ENCODE peak calls at places on chromosomes 2 and 18, in five cellular contexts. I is RCC 7860, K is NCI-H460, E is glomerular endothelial cell, O is OCI-M1. R is an unnamed sample.

GRCh38 chr2:143607446-143608110 is 478.4 kb downstream of the ARHGAP15 start:
- DNase-seq in I (no peak), O (no peak), K (no peak), E (no peak), R (no peak)

GRCh38 chr18:61470111-61470673 is 137.0 kb downstream of the CDH20 start:
- DNase-seq in I (no peak), O (no peak), E (no peak), K (no peak), R (no peak)

GRCh38 chr2:176554107-176555048 is 285.1 kb downstream of the MTX2 start:
- DNase-seq in O (peak), I (peak), E (peak), K (peak), R (peak)

GRCh38 chr18:49185636-49186035 is 234.9 kb upstream of the SMAD7 start:
- DNase-seq in I (no peak), O (no peak), E (no peak), K (no peak), R (peak)

GRCh38 chr18:6054443-6054842 is 159.1 kb upstream of the TMEM200C start:
- DNase-seq in I (peak), O (no peak), K (no peak), E (no peak), R (no peak)

GRCh38 chr2:2562867-2563266 is 231.8 kb upstream of the MYT1L start:
- DNase-seq in E (no peak), K (no peak), I (no peak), O (no peak), R (no peak)

GRCh38 chr2:153101187-153101586 is 377.4 kb downstream of the RPRM start:
- DNase-seq in I (peak), E (no peak), K (no peak), O (peak), R (no peak)

GRCh38 chr2:113890253-113891235 is 655 bp downstream of the ACTR3 start:
- DNase-seq in I (peak), O (peak), E (peak), K (peak), R (peak)

GRCh38 chr2:190340369-190340768 is 3.0 kb upstream of the INPP1 start:
- DNase-seq in I (no peak), K (peak), O (peak), E (no peak), R (peak)

GRCh38 chr2:231464576-231465540 is 574 bp upstream of the NCL start:
- DNase-seq in I (no peak), K (no peak), O (peak), E (no peak), R (peak)

GRCh38 chr2:763766-764525 is 86.7 kb upstream of the TMEM18 start:
- DNase-seq in I (no peak), K (no peak), E (no peak), O (no peak), R (no peak)

GRCh38 chr18:9403795-9404564 is 69.4 kb downstream of the TWSG1 start:
- DNase-seq in I (no peak), O (peak), K (no peak), E (no peak), R (no peak)

GRCh38 chr2:209125291-209125690 is 298.6 kb upstream of the MAP2 start:
- DNase-seq in I (no peak), E (no peak), O (no peak), K (no peak), R (no peak)

GRCh38 chr2:3769766-3770165 is 66.4 kb downstream of the DCDC2C start:
- DNase-seq in E (no peak), O (no peak), K (no peak), I (no peak), R (no peak)

GRCh38 chr2:237729681-237730475 is 68.7 kb upstream of the RBM44 start:
- DNase-seq in I (no peak), K (no peak), E (no peak), O (no peak), R (no peak)

GRCh38 chr2:66925128-66925527 is 472.0 kb upstream of the ETAA1 start:
- DNase-seq in O (no peak), E (no peak), I (peak), K (no peak), R (no peak)

GRCh38 chr2:240983361-240983995 is 14.9 kb upstream of the SNED1 start:
- DNase-seq in K (peak), O (no peak), I (no peak), E (no peak), R (peak)

GRCh38 chr18:78304199-78304826 is 675.3 kb upstream of the SALL3 start:
- DNase-seq in E (no peak), K (no peak), O (no peak), I (no peak), R (no peak)

GRCh38 chr2:168247341-168248305 is at the start of gene STK39:
- DNase-seq in E (peak), K (peak), O (peak), I (peak), R (peak)

GRCh38 chr2:75041791-75042231 is 83.4 kb downstream of the POLE4 start:
- DNase-seq in O (no peak), I (no peak), K (no peak), E (no peak), R (peak)

GRCh38 chr2:237868631-237869356 is 9.4 kb downstream of the RAMP1 start:
- DNase-seq in E (no peak), O (peak), K (no peak), I (no peak), R (no peak)

GRCh38 chr18:43936176-43936575 is 658.9 kb upstream of the SYT4 start:
- DNase-seq in E (no peak), I (no peak), K (no peak), O (no peak), R (no peak)

GRCh38 chr2:152743004-152743403 is 24.6 kb downstream of the ARL6IP6 start:
- DNase-seq in I (no peak), K (peak), E (no peak), O (no peak), R (no peak)

GRCh38 chr2:9408641-9409151 is 14.6 kb downstream of the ITGB1BP1 start:
- DNase-seq in K (no peak), E (no peak), O (no peak), I (no peak), R (peak)

GRCh38 chr2:26636935-26637334 is 4.2 kb downstream of the CIB4 start:
- DNase-seq in O (no peak), I (no peak), E (no peak), K (no peak), R (no peak)

GRCh38 chr2:43460611-43461396 is 135.0 kb downstream of the THADA start:
- DNase-seq in K (no peak), E (no peak), O (no peak), I (no peak), R (no peak)

GRCh38 chr2:130827502-130828251 is 9.0 kb upstream of the ARHGEF4 start:
- DNase-seq in O (no peak), I (peak), E (no peak), K (no peak), R (no peak)

GRCh38 chr2:147356157-147356556 is 488.7 kb upstream of the ACVR2A start:
- DNase-seq in E (no peak), K (no peak), I (no peak), O (no peak), R (no peak)

GRCh38 chr2:179443175-179443574 is 178.5 kb upstream of the SESTD1 start:
- DNase-seq in K (no peak), E (no peak), I (no peak), O (no peak), R (no peak)

GRCh38 chr18:42413870-42414269 is 458.8 kb downstream of the PIK3C3 start:
- DNase-seq in E (no peak), I (peak), K (peak), O (no peak), R (no peak)

GRCh38 chr2:79428745-79429144 is 84.1 kb upstream of the CTNNA2 start:
- DNase-seq in I (no peak), E (no peak), K (no peak), O (no peak), R (no peak)

GRCh38 chr2:43019536-43020183 is 206.7 kb downstream of the ZFP36L2 start:
- DNase-seq in E (no peak), I (no peak), O (no peak), K (no peak), R (no peak)

R was measured in dermis microvascular lymphatic vessel endothelial cell.